ENCODE peak calls at places on chromosome 3, in four cellular contexts. D is HepG2, P is K562, S is GM12878. E is an unnamed sample. For H3K79me2, the result is how much of the 10 kb centered on the place peaks cover.

GRCh38 chr3:138675393-138675792 is 66.8 kb downstream of the FAIM start:
- DNase-seq in S (no peak), P (no peak), D (no peak), E (no peak)

GRCh38 chr3:118080886-118081285 is 953.8 kb downstream of the IGSF11 start:
- DNase-seq in D (no peak), P (no peak), S (no peak), E (no peak)

GRCh38 chr3:101827211-101828174 is 21.8 kb upstream of the NFKBIZ start:
- DNase-seq in P (peak), D (peak), S (peak), E (no peak)

GRCh38 chr3:96172917-96173316 is 641.5 kb upstream of the EPHA6 start:
- DNase-seq in S (no peak), D (no peak), P (no peak), E (no peak)

GRCh38 chr3:85535517-85535916 is 576.7 kb downstream of the CADM2 start:
- DNase-seq in S (no peak), D (no peak), P (no peak), E (no peak)

GRCh38 chr3:61632568-61633175 is 71.3 kb downstream of the PTPRG start:
- DNase-seq in P (no peak), S (no peak), D (no peak), E (no peak)

GRCh38 chr3:178385280-178385952 is 150.8 kb upstream of the KCNMB2 start:
- DNase-seq in D (peak), S (no peak), P (peak), E (peak)

GRCh38 chr3:136955813-136956212 is 2.0 kb upstream of the IL20RB start:
- DNase-seq in S (no peak), P (peak), D (peak), E (no peak)

GRCh38 chr3:94285874-94286273 is 223.0 kb downstream of the NSUN3 start:
- DNase-seq in D (no peak), S (no peak), P (no peak), E (no peak)

GRCh38 chr3:100076544-100077529 is 37.5 kb downstream of the FILIP1L start:
- DNase-seq in D (peak), P (no peak), S (no peak), E (no peak)

GRCh38 chr3:40705663-40706062 is 180.9 kb downstream of the ZNF621 start:
- DNase-seq in S (no peak), P (no peak), D (no peak), E (no peak)

GRCh38 chr3:86990734-86991481 is at the start of gene VGLL3:
- DNase-seq in S (no peak), P (no peak), D (no peak), E (peak)

GRCh38 chr3:81743096-81744025 is 18.1 kb downstream of the GBE1 start:
- DNase-seq in S (no peak), D (no peak), P (peak), E (no peak)

GRCh38 chr3:70951937-70952492 is 631.5 kb downstream of the FOXP1 start:
- DNase-seq in D (no peak), P (no peak), S (no peak), E (no peak)

GRCh38 chr3:58575986-58576652 is 1.1 kb downstream of the FAM107A start:
- DNase-seq in D (no peak), S (no peak), P (no peak), E (no peak)

GRCh38 chr3:45666729-45667440 is 22.3 kb upstream of the SACM1L start:
- DNase-seq in S (no peak), D (no peak), P (peak), E (no peak)

GRCh38 chr3:3782469-3782868 is 16.8 kb upstream of the LRRN1 start:
- DNase-seq in S (no peak), P (no peak), D (no peak), E (no peak)

GRCh38 chr3:138625707-138626365 is 17.3 kb downstream of the FAIM start:
- DNase-seq in D (no peak), S (peak), P (no peak), E (no peak)

GRCh38 chr3:159872374-159873109 is 116.1 kb upstream of the IL12A start:
- DNase-seq in P (no peak), D (no peak), S (no peak), E (no peak)

GRCh38 chr3:156264771-156265170 is 144.4 kb downstream of the KCNAB1 start:
- DNase-seq in S (no peak), D (no peak), P (no peak), E (no peak)

GRCh38 chr3:71724584-71725278 is 471 bp downstream of the EIF4E3 start:
- DNase-seq in P (peak), D (no peak), S (no peak), E (no peak)

GRCh38 chr3:10758304-10759037 is 57.6 kb upstream of the SLC6A11 start:
- DNase-seq in D (peak), P (peak), S (peak), E (no peak)

GRCh38 chr3:32817195-32817560 is 619 bp upstream of the TRIM71 start:
- DNase-seq in D (no peak), S (no peak), P (no peak), E (no peak)

GRCh38 chr3:87037652-87038051 is 46.7 kb upstream of the VGLL3 start:
- DNase-seq in D (no peak), S (no peak), P (no peak), E (no peak)

GRCh38 chr3:111338059-111338698 is 203.8 kb upstream of the CD96 start:
- DNase-seq in P (peak), S (no peak), D (peak), E (peak)

GRCh38 chr3:67602816-67603215 is 51.6 kb downstream of the SUCLG2 start:
- DNase-seq in D (no peak), P (no peak), S (no peak), E (no peak)

GRCh38 chr3:9316881-9317341 is 45.9 kb upstream of the THUMPD3 start:
- DNase-seq in S (no peak), D (no peak), P (no peak), E (no peak)

GRCh38 chr3:69893274-69893673 is 106.3 kb upstream of the SAMMSON start:
- DNase-seq in D (no peak), P (no peak), S (no peak), E (no peak)

GRCh38 chr3:29335438-29335837 is 54.6 kb downstream of the RBMS3 start:
- DNase-seq in S (no peak), P (no peak), D (no peak), E (no peak)

GRCh38 chr3:29333520-29333919 is 52.6 kb downstream of the RBMS3 start:
- DNase-seq in P (no peak), D (no peak), S (no peak), E (no peak)

GRCh38 chr3:29331830-29332637 is 51.2 kb downstream of the RBMS3 start:
- DNase-seq in D (no peak), P (no peak), S (no peak), E (no peak)

GRCh38 chr3:29335921-29336320 is 55.0 kb downstream of the RBMS3 start:
- DNase-seq in P (no peak), S (no peak), D (no peak), E (no peak)

DNA sequence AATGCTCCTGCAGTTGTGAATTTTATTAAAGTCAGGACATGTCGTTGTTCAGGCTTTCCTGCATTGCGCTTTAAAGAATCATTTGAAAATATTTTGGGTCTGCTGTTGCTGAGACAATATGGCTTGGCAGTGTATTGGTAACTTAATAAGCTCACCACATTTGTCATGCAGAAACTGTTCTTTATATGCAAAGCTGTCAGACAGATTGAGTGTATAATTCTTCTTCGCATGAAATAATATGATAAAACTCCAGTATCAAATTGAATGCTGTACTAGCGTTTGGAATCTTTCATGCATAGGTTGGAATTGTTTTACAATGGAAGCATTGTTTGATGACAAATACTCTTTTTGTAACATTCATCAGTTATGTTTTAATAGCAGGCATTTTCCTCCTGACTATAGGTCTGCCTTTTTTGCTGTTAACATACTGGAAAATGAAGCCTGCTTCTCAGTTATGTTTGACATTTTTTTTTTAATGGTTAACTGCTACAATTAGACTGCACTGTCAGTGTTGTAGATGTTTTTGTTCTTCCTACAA is 53.9 kb downstream of the RBMS3 start:
- DNase-seq in D (no peak), P (no peak), S (no peak), E (no peak)
- H3K79me2 ChIP-seq in D (under half), P (under half), S (under half), E (under half)

GRCh38 chr3:89300976-89301375 is 193.6 kb downstream of the EPHA3 start:
- DNase-seq in P (no peak), S (no peak), D (no peak), E (no peak)
- TF ChIP-seq ATF2 in P (no peak), S (no peak), D (no peak), E (no peak)

DNA sequence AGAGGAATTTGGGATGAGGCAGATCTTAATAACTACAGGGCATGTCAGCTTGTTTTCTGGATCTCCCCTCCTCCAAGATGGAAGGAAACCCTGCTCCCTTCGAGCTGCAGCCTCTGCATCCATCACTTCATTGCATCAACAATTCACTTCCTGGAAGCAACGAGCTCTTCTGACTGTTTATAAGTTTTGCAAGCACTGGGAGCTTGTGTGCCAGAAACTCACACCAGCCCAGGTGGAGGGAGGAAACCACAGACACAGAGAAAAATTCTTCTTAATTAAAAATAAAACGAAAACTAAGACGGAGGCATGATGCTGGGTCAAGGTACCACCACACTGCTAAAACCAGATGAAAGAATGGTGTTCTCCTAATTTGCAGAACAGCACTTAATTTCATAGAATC is 10.6 kb downstream of the LRIG1 start:
- DNase-seq in D (no peak), S (no peak), P (no peak), E (no peak)
- H3K79me2 ChIP-seq in D (half or more), S (under half), P (under half), E (half or more)

DNA sequence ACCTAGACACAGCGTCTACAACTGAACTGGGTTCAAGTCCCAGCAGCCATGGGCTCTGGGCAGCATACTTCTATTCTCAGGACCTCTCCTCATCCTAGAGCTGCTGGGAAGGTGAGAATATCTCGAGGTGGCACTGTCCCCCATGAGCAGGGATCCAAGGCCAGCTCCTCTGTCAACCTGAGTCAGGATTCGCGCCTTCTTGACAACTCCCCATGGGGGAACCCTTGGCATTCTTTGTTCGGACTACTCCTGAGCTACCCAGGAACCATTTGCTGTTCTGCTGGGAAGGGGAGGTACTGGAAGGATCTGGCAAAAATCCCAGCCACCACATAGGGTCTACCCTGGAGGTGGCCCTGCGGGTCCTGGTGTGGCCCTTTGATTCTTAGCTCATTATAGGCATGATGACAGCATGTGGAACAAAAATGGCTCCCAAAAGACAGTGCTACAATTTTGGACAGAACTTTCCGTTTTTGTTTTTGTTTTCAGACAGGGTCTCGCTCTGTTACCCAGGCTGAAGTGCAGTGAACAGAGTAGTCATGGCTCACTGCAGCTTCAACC is 22.3 kb downstream of the PLXNB1 start:
- DNase-seq in D (no peak), S (no peak), P (no peak), E (no peak)
- TF ChIP-seq ATF2 in D (no peak), S (no peak), P (no peak), E (no peak)

GRCh38 chr3:196782496-196782895 is 42.8 kb downstream of the PAK2 start:
- DNase-seq in P (no peak), D (no peak), S (no peak), E (no peak)
- H3K79me2 ChIP-seq in P (half or more), D (half or more), S (under half), E (under half)

DNA sequence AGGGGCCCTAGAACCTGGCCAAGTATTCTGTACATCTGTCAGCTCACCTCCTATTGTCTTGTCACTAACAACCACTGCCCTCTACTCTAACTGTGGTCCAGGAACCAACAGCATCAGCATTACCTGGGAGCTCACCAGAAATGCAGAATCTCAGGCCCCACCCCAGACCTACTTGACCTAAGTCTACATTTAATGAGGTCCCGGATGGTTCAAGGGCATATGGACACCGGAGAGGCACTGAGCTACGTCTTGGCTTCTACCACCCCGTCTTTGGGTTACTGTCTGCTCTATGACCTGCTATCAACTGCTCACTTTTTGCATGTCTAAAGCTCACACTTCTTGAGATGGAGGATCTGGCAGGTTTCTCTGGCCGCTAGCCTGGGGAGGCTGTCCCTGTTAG is 8.1 kb downstream of the GALNT15 start:
- DNase-seq in D (no peak), S (no peak), P (no peak), E (no peak)
- TF ChIP-seq ATF2 in D (no peak), S (no peak), P (no peak), E (no peak)

GRCh38 chr3:132669256-132669777 is 9.2 kb downstream of the UBA5 start:
- DNase-seq in D (no peak), S (no peak), P (no peak), E (no peak)

GRCh38 chr3:132660745-132661067 is 577 bp downstream of the UBA5 start:
- DNase-seq in S (no peak), P (no peak), D (no peak), E (no peak)

GRCh38 chr3:132661120-132661519 is 991 bp downstream of the UBA5 start:
- DNase-seq in P (no peak), S (no peak), D (no peak), E (no peak)

GRCh38 chr3:132662212-132662611 is 2.1 kb downstream of the UBA5 start:
- DNase-seq in D (no peak), S (no peak), P (no peak), E (no peak)

DNA sequence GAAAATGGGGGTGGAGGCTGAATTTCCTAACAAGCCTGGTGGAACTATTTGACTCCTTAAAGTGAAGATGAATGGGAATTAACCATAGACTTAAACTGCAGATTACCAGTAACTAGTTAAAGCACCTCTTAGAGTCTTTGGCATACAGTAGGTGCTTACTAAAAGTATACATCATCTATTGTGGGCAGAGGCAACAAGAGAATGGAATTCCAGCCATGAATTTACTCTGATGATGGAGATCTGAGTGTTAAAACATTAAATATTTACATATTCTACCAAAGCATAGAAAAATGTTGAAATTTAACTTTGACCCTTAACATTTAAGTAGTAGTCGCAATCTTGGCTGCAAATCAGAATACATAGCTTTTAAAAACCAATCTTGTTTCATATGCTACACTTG is 5.1 kb downstream of the UBA5 start:
- DNase-seq in S (no peak), D (no peak), P (no peak), E (no peak)
- H3K79me2 ChIP-seq in S (under half), D (half or more), P (under half), E (under half)

DNA sequence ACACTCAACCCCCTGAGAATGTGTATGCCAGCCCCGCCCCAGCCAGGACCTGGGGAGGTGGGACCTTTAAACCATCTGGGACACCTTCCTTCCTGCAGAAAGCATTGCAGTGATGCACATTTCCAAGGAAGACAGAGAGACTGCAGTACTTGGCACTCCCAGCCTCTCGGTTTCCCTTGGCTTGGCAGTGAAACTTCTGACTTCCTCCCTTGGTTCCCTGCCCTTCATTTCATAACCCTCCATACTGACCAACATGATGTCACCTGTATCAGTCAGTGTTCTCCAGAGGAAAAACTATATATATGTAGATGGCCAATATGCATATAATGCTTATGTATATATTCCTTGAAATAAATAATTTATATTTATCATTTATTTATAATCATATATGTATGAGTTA is 103.2 kb downstream of the SST start:
- DNase-seq in P (no peak), S (no peak), D (no peak), E (no peak)
- TF ChIP-seq ATF2 in P (no peak), S (no peak), D (no peak), E (no peak)

GRCh38 chr3:47780727-47781325 is 867 bp downstream of the SMARCC1 start:
- DNase-seq in S (no peak), D (peak), P (no peak), E (no peak)

GRCh38 chr3:47783673-47784072 is 2.0 kb upstream of the SMARCC1 start:
- DNase-seq in D (no peak), P (no peak), S (no peak), E (no peak)

GRCh38 chr3:47782538-47783308 is 1.0 kb upstream of the SMARCC1 start:
- DNase-seq in S (no peak), P (peak), D (no peak), E (no peak)

GRCh38 chr3:47781685-47782537 is at the start of gene SMARCC1:
- DNase-seq in P (peak), D (peak), S (peak), E (peak)

GRCh38 chr3:47781326-47781684 is 388 bp downstream of the SMARCC1 start:
- DNase-seq in P (peak), D (no peak), S (no peak), E (peak)
- H3K79me2 ChIP-seq in P (half or more), D (half or more), S (half or more), E (under half)

GRCh38 chr3:79041621-79042020 is 726.2 kb downstream of the ROBO1 start:
- DNase-seq in S (no peak), D (no peak), P (no peak), E (no peak)
- TF ChIP-seq ATF2 in S (no peak), D (no peak), P (no peak), E (no peak)

E was measured in H1.